ENCODE peak calls at places on chromosome 11, in five cellular contexts. Y is kidney glomerular epithelial cell; X is NCI-H460; U is AG08395; N is activated CD4-positive, alpha-beta T cell treated with anti-CD3 and anti-CD28 coated beads, Interleukin-2, amount 10 ng/mL, durations not matched to agents 7 days and 5 days. W is an unnamed sample.

GRCh38 chr11:126603486-126603885 is 248.0 kb downstream of the ST3GAL4 start:
- DNase-seq in Y (no peak), X (no peak), U (no peak), N (no peak), W (no peak)

GRCh38 chr11:130272336-130272735 is 42.4 kb downstream of the ZBTB44 start:
- DNase-seq in Y (no peak), X (no peak), U (no peak), N (no peak), W (no peak)

GRCh38 chr11:131301306-131301705 is 69.1 kb upstream of the NTM start:
- DNase-seq in Y (no peak), X (no peak), U (no peak), N (no peak), W (no peak)

GRCh38 chr11:114610550-114610949 is 15.0 kb upstream of the NXPE4 start:
- DNase-seq in Y (no peak), X (no peak), U (no peak), N (no peak), W (no peak)

GRCh38 chr11:102302241-102302640 is 15.0 kb upstream of the BIRC3 start:
- DNase-seq in Y (no peak), X (no peak), U (no peak), N (no peak), W (no peak)

GRCh38 chr11:94537051-94537600 is 6.6 kb upstream of the FUT4 start:
- DNase-seq in Y (peak; percentile 20), X (no peak), U (peak; percentile 27), N (no peak), W (no peak)

GRCh38 chr11:112579282-112579681 is 318.6 kb upstream of the PLET1 start:
- DNase-seq in Y (no peak), X (no peak), U (no peak), N (no peak), W (no peak)

GRCh38 chr11:111452817-111453607 is 59.2 kb downstream of the BTG4 start:
- DNase-seq in Y (no peak), X (no peak), U (no peak), N (no peak), W (no peak)

GRCh38 chr11:58771458-58771855 is 39.7 kb upstream of the GLYAT start:
- DNase-seq in Y (no peak), X (no peak), U (peak; percentile 10), N (no peak), W (no peak)

GRCh38 chr11:69511358-69512015 is 30.0 kb downstream of the LINC01488 start:
- DNase-seq in Y (no peak), X (no peak), U (peak; percentile 53), N (no peak), W (no peak)

GRCh38 chr11:90329043-90329442 is 106.2 kb upstream of the CHORDC1 start:
- DNase-seq in Y (no peak), X (no peak), U (no peak), N (no peak), W (no peak)

GRCh38 chr11:43825217-43825816 is 55.3 kb upstream of the ALKBH3 start:
- DNase-seq in Y (peak; percentile 28), X (peak; percentile 11), U (peak; percentile 7), N (peak; percentile 16), W (no peak)

GRCh38 chr11:101555366-101555765 is 28.4 kb downstream of the TRPC6 start:
- DNase-seq in Y (no peak), X (no peak), U (no peak), N (no peak), W (no peak)

GRCh38 chr11:9858218-9858617 is 194.3 kb downstream of the SWAP70 start:
- DNase-seq in Y (no peak), X (no peak), U (no peak), N (no peak), W (no peak)

GRCh38 chr11:131037873-131038272 is 121.6 kb upstream of the SNX19 start:
- DNase-seq in Y (no peak), X (no peak), U (no peak), N (no peak), W (no peak)

GRCh38 chr11:65586676-65587075 is 8.9 kb downstream of the KCNK7 start:
- DNase-seq in Y (no peak), X (no peak), U (peak; percentile 88), N (no peak), W (no peak)

GRCh38 chr11:104999716-105000115 is 23.3 kb downstream of the CASP5 start:
- DNase-seq in Y (peak; percentile 50), X (no peak), U (no peak), N (no peak), W (no peak)

GRCh38 chr11:123314972-123315371 is 115.1 kb upstream of the GRAMD1B start:
- DNase-seq in Y (no peak), X (no peak), U (no peak), N (no peak), W (no peak)

GRCh38 chr11:33778682-33779081 is 4.4 kb upstream of the FBXO3 start:
- DNase-seq in Y (no peak), X (no peak), U (peak; percentile 70), N (no peak), W (no peak)

GRCh38 chr11:19903620-19904069 is 191.0 kb downstream of the NAV2 start:
- DNase-seq in Y (peak; percentile 74), X (peak; percentile 52), U (peak; percentile 79), N (peak; percentile 53), W (peak; percentile 64)

GRCh38 chr11:73402834-73403185 is 26.6 kb downstream of the RELT start:
- DNase-seq in Y (no peak), X (peak; percentile 8), U (no peak), N (peak; percentile 42), W (no peak)

GRCh38 chr11:67272327-67273259 is 6.3 kb downstream of the GRK2 start:
- DNase-seq in Y (no peak), X (no peak), U (no peak), N (peak; percentile 52), W (no peak)

GRCh38 chr11:32706985-32707736 is 87.3 kb downstream of the CCDC73 start:
- DNase-seq in Y (peak; percentile 92), X (peak; percentile 27), U (peak; percentile 69), N (no peak), W (peak; percentile 32)

GRCh38 chr11:93611836-93612677 is 49.4 kb upstream of the CEP295 start:
- DNase-seq in Y (no peak), X (no peak), U (no peak), N (no peak), W (no peak)